ENCODE peak calls at places on chromosomes 2 and 18, in four cellular contexts. Z is colonic mucosa, H is cardiac muscle cell, Q is heart right ventricle. R is an unnamed sample.

GRCh38 chr2:11042841-11043240 is 112.4 kb upstream of the SLC66A3 start:
- DNase-seq in H (no peak), Q (no peak), Z (no peak), R (no peak)

GRCh38 chr18:5238371-5238758 is 41.3 kb upstream of the AKAIN1 start:
- DNase-seq in Z (peak; percentile 85), Q (peak; percentile 44), H (peak; percentile 48), R (peak; percentile 36)

GRCh38 chr18:71831039-71831438 is 713.1 kb downstream of the CBLN2 start:
- DNase-seq in Q (no peak), Z (no peak), H (no peak), R (no peak)

GRCh38 chr2:88053301-88053700 is 2.3 kb downstream of the KRCC1 start:
- DNase-seq in Q (no peak), H (peak; percentile 84), Z (no peak), R (no peak)

GRCh38 chr18:3620146-3621119 is 170.5 kb downstream of the TGIF1 start:
- DNase-seq in Z (peak; percentile 55), H (no peak), Q (no peak), R (no peak)

GRCh38 chr18:3595282-3596273 is 145.6 kb downstream of the TGIF1 start:
- DNase-seq in Q (no peak), Z (peak; percentile 72), H (peak; percentile 93), R (peak; percentile 55)

GRCh38 chr2:218172808-218173207 is 6.0 kb upstream of the CXCR1 start:
- DNase-seq in H (no peak), Q (no peak), Z (no peak), R (no peak)

GRCh38 chr2:43131890-43132522 is 94.4 kb downstream of the ZFP36L2 start:
- DNase-seq in Q (no peak), H (no peak), Z (no peak), R (no peak)

GRCh38 chr18:10973579-10974260 is 175.6 kb downstream of the PIEZO2 start:
- DNase-seq in H (peak; percentile 61), Z (peak; percentile 24), Q (no peak), R (no peak)

GRCh38 chr2:96527990-96528679 is 8.4 kb upstream of the ARID5A start:
- DNase-seq in Z (no peak), H (peak; percentile 67), Q (peak; percentile 67), R (peak; percentile 51)

GRCh38 chr2:196748123-196748522 is 51.4 kb downstream of the GTF3C3 start:
- DNase-seq in Q (no peak), Z (no peak), H (no peak), R (no peak)

GRCh38 chr2:71789556-71790219 is 336.3 kb downstream of the DYSF start:
- DNase-seq in Q (no peak), H (peak; percentile 25), Z (no peak), R (no peak)

DNA sequence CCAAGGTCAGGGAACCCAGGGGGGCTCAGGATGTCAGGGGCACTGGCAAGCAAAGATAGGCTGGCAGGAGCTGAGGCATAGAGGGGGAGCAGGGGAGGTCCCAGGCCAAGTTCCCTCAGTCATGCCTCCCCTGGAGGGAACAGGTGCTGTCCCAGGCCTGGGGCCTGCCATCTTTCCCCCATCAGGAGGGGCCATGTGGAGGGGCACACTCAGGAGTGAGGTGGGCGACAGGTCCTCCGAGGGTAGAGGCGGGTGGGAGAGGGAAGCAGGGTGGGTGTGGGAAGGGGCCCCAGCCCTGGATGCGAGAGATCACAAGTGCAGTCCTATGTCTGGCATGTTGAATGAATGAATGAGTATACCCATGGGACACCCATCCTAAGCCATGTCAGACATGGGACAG is 127.7 kb upstream of the GLI2 start:
- DNase-seq in Q (no peak), H (no peak), Z (no peak), R (no peak)
- TF ChIP-seq CTCF in Q (no peak), H (no peak), Z (no peak), R (no peak)

DNA sequence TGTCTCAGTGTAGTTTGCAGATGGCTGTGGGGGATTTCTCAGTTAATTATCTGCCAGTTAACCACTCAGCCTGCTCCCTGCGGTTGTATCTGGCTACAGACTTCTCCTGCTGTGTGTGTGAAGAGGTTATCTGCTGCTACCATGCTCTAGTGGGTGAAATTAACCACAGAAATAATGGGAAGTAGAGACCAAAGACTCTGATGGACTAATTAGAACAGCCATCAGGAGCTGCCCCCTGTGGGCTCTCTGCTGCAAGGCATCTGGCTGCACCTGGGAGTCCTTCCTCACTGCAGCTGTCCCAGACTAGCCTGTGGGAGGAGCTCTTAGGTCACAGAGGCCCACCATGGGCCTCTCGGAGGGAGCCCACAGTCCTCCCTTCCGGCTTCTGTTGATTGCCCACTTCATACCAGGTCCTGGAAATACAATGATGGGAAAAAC is 66.6 kb downstream of the CTIF start:
- DNase-seq in H (peak; percentile 36), Q (no peak), Z (no peak), R (no peak)
- TF ChIP-seq CTCF in H (peak; percentile 37), Q (no peak), Z (no peak), R (peak; percentile 44)

GRCh38 chr2:51231071-51231470 is 199.1 kb upstream of the NRXN1 start:
- DNase-seq in Z (no peak), Q (no peak), H (no peak), R (no peak)

GRCh38 chr2:51237626-51238271 is 205.8 kb upstream of the NRXN1 start:
- DNase-seq in Q (no peak), Z (no peak), H (no peak), R (no peak)

DNA sequence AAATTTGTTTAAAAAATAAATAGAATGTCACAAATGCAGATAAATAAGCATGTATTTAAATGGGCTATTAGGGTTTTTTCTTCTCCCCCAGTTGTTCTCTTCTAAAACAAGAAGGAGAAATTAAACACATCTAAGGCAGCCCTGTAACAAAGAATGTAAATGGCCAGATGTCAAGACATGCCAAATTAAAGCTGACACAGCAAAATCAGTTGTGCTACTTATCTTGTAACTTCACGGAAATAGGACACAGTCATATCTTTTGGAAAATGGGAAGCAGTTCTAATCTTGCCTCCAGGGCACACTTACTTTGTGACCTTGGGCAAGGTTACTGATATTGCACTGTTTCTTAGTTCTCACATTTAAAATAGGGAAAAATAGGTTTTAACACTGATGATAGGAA is 200.1 kb upstream of the NRXN1 start:
- DNase-seq in H (no peak), Q (no peak), Z (no peak), R (no peak)
- TF ChIP-seq CTCF in H (no peak), Q (no peak), Z (no peak), R (no peak)

GRCh38 chr2:207041279-207041678 is 102.0 kb downstream of the CPO start:
- DNase-seq in Z (no peak), Q (no peak), H (peak; percentile 31), R (no peak)
- TF ChIP-seq CTCF in Z (no peak), Q (no peak), H (no peak), R (no peak)

DNA sequence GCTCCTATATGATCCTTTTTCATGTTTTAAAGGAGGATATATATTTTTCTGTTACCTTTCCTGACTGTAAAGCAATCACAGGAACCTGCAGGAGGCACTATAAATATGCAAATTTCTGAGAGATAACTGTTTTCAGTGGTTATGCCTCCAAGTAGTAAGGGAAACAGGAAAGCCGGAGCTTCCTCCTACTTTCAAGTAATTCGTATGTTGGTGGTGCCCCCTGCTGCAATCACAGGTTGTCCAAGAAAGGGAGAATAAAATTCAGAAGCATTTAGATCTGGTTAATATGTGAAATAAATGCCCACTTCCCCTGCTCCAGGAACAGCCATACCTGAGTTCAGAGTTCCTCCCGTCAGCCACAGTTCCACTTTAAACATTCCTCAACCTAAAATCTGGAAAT is 12.0 kb upstream of the BCL11A start:
- DNase-seq in H (peak; percentile 43), Q (no peak), Z (peak; percentile 44), R (no peak)
- TF ChIP-seq CTCF in H (peak; percentile 28), Q (no peak), Z (no peak), R (peak; percentile 43)

R was measured in GM13977.